ENCODE peak calls at places on chromosome 5, in five cellular contexts. U is RWPE1, K is fibroblast of pulmonary artery, A is uterus, Z is GM20000. E is an unnamed sample.

GRCh38 chr5:146342882-146343865 is 4.5 kb downstream of the POU4F3 start:
- DNase-seq in A (no peak), U (no peak), K (no peak), Z (no peak), E (no peak)

GRCh38 chr5:178651046-178651810 is 24.4 kb upstream of the CLK4 start:
- DNase-seq in A (no peak), K (peak), U (peak), Z (no peak), E (no peak)

GRCh38 chr5:158746979-158747378 is 352.7 kb downstream of the EBF1 start:
- DNase-seq in A (no peak), Z (no peak), U (no peak), K (no peak), E (no peak)

GRCh38 chr5:120872292-120872691 is 408.2 kb downstream of the PRR16 start:
- DNase-seq in U (no peak), A (no peak), K (no peak), Z (no peak), E (no peak)

GRCh38 chr5:52684056-52684455 is 103.7 kb upstream of the ITGA1 start:
- DNase-seq in K (no peak), A (no peak), Z (no peak), U (no peak), E (no peak)

GRCh38 chr5:77892061-77893010 is 116.2 kb upstream of the TBCA start:
- DNase-seq in U (no peak), A (no peak), K (no peak), Z (no peak), E (no peak)

GRCh38 chr5:90558344-90559192 is at the start of gene ADGRV1:
- DNase-seq in U (peak), Z (peak), K (peak), A (peak), E (no peak)

GRCh38 chr5:127029513-127030258 is 672 bp downstream of the MARCHF3 start:
- DNase-seq in Z (peak), K (peak), U (peak), A (peak), E (peak)

GRCh38 chr5:109470263-109470662 is 60.5 kb upstream of the PJA2 start:
- DNase-seq in Z (no peak), A (no peak), U (no peak), K (no peak), E (no peak)

GRCh38 chr5:151162794-151163193 is 5.2 kb upstream of the ANXA6 start:
- DNase-seq in A (no peak), K (no peak), U (no peak), Z (no peak), E (no peak)

GRCh38 chr5:109656829-109657228 is 32.9 kb upstream of the MAN2A1 start:
- DNase-seq in U (peak), A (no peak), Z (no peak), K (peak), E (peak)

GRCh38 chr5:110086658-110087388 is 397.1 kb downstream of the MAN2A1 start:
- DNase-seq in K (peak), A (peak), U (peak), Z (no peak), E (no peak)

GRCh38 chr5:173733065-173733824 is 116.8 kb upstream of the BOD1 start:
- DNase-seq in U (no peak), A (no peak), K (no peak), Z (no peak), E (no peak)

GRCh38 chr5:68261174-68262021 is 45.8 kb downstream of the PIK3R1 start:
- DNase-seq in A (no peak), Z (no peak), K (peak), U (no peak), E (no peak)

GRCh38 chr5:72815580-72816296 is 723 bp upstream of the TNPO1 start:
- DNase-seq in A (no peak), U (peak), K (peak), Z (no peak), E (no peak)

GRCh38 chr5:66247176-66247960 is 103.3 kb downstream of the SREK1 start:
- DNase-seq in U (peak), K (peak), A (no peak), Z (no peak), E (no peak)

GRCh38 chr5:74516217-74516636 is 124.3 kb downstream of the ENC1 start:
- DNase-seq in K (no peak), U (no peak), Z (no peak), A (no peak), E (no peak)

GRCh38 chr5:80414113-80414512 is 6.2 kb downstream of the ZFYVE16 start:
- DNase-seq in K (peak), Z (no peak), U (no peak), A (no peak), E (no peak)

GRCh38 chr5:6837519-6838110 is 124.4 kb downstream of the TENT4A start:
- DNase-seq in A (no peak), Z (peak), U (no peak), K (no peak), E (no peak)

GRCh38 chr5:179379321-179379890 is 34.1 kb upstream of the ADAMTS2 start:
- DNase-seq in K (no peak), Z (no peak), A (no peak), U (no peak), E (no peak)

GRCh38 chr5:127419858-127420257 is 97.6 kb upstream of the PRRC1 start:
- DNase-seq in U (no peak), A (no peak), K (no peak), Z (no peak), E (no peak)

GRCh38 chr5:75567710-75568109 is 43.5 kb upstream of the ANKDD1B start:
- DNase-seq in U (peak), K (peak), A (no peak), Z (peak), E (no peak)

GRCh38 chr5:68182534-68182933 is 33.0 kb upstream of the PIK3R1 start:
- DNase-seq in U (no peak), Z (no peak), K (no peak), A (no peak), E (no peak)

GRCh38 chr5:39371367-39371635 is 7.0 kb upstream of the C9 start:
- DNase-seq in Z (no peak), A (no peak), K (no peak), U (no peak), E (no peak)

GRCh38 chr5:174736351-174736721 is 12.0 kb downstream of the MSX2 start:
- DNase-seq in A (no peak), K (peak), Z (no peak), U (no peak), E (no peak)

GRCh38 chr5:171893290-171893890 is 107.8 kb downstream of the SMIM23 start:
- DNase-seq in U (no peak), A (no peak), K (peak), Z (no peak), E (no peak)

GRCh38 chr5:5356765-5357164 is 65.7 kb upstream of the ICE1 start:
- DNase-seq in U (no peak), A (no peak), Z (no peak), K (no peak), E (no peak)

DNA sequence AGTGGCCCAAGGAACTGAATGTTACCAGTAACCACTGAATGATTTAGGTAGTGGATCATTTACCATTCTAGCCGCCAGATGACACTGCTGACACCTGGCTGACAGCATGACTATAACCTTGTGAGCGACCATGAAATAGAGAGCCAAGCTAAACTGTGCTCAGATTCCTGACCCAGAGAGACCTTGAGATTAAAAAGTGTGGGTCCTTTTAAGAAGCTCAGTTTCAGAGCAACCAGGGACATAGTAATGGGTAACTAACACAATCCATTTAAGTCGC is 566.0 kb downstream of the EFNA5 start:
- DNase-seq in K (peak), A (no peak), Z (no peak), U (peak), E (no peak)
- TF ChIP-seq CTCF in K (peak), A (no peak), Z (no peak), U (peak), E (no peak)

GRCh38 chr5:140328036-140328764 is 18.2 kb downstream of the HBEGF start:
- DNase-seq in Z (no peak), U (no peak), A (no peak), K (no peak), E (no peak)

GRCh38 chr5:140327589-140327988 is 18.8 kb downstream of the HBEGF start:
- DNase-seq in Z (no peak), U (no peak), K (peak), A (no peak), E (no peak)

GRCh38 chr5:140325486-140325885 is 20.9 kb downstream of the HBEGF start:
- DNase-seq in A (no peak), Z (no peak), K (no peak), U (no peak), E (no peak)

GRCh38 chr5:140331638-140332037 is 14.8 kb downstream of the HBEGF start:
- DNase-seq in K (no peak), A (no peak), U (no peak), Z (no peak), E (no peak)

DNA sequence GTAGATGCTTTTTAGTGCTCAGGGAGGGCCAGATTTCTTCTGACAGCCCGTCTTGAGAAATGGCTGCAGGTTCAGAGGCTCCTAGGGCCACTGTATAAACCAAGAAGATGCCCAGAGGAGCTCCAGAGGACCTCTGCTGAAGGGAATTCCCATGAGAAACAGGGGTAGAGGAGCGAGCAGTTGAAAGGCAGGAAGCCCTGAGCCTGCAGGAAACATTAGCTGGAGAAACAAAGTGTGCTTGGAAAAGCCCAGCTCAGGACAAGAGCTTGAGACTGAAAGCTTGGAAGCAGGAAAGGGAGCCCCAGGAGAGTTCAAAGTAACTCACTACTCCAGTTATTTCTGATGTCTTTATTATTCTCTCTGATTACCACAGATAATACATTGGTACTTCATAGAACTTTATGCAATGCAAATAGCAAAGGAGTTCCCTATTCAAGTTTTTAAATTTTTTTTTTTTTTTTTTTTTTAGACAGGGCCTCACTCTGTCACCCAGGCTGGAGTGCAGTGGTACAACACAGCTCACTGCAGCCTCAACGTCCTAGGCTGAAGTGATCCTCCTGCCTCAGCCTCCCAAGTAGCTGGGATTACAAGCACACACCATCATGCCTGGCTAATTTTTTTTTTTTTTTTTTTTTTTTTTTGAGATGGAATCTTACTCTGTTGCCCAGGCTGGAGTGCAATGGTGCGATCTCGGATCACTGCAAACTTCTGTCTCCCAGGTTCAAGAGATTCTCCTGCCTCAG is 16.5 kb downstream of the HBEGF start:
- DNase-seq in Z (no peak), A (no peak), U (no peak), K (peak), E (no peak)
- TF ChIP-seq CTCF in Z (no peak), A (no peak), U (no peak), K (no peak), E (no peak)

DNA sequence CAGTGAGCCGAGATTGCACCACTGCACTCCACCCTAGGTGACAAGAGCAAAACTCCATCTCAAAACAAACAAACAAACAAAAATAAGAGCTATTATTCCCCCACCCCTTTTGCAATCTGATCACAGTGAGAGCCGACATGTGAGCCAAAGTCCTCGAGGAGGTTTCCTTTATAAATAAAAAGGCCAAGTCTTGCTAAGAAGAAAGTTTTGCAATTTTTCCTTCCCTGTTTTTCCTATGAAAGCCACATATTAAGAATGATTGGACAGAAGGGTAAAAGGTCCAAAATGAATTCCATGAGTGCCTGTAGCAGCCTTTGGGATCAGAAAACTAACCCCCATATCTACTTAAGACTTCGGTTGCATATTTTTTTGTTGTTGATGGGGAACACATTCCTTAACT is 179.7 kb downstream of the TSSK1B start:
- DNase-seq in Z (no peak), U (no peak), A (no peak), K (no peak), E (no peak)
- TF ChIP-seq CTCF in Z (no peak), U (no peak), A (no peak), K (no peak), E (no peak)

DNA sequence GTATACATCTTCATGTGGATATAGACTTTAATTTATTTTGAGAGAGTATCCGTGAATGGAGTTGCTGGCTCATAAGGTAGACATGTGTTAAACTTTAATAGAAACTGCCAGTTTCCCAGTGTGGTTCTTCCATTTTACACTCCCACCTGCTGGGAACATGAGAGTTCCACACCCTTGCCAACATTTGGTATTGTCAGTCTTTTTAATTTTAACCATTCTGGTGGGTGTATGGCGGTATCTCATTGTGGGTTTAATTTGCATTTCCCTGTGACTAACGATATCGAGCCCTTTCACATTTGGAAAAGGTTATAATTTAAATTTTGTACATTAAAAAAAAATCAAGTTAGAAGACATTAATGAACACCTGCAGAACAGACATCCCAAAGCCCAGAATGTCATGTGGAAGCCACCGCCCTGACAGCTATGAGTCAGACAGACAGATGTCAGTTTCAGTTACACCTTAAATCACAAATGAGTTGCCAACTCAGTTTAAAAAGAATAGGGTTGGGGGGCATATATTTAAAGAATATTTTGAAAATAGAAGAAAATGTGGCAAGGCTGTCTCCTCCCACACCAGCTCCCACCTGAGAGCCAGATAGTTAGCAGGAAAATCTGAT is 36.9 kb downstream of the ANKRD33B start:
- DNase-seq in Z (no peak), U (peak), K (no peak), A (no peak), E (no peak)
- TF ChIP-seq CTCF in Z (no peak), U (no peak), K (no peak), A (no peak), E (no peak)

DNA sequence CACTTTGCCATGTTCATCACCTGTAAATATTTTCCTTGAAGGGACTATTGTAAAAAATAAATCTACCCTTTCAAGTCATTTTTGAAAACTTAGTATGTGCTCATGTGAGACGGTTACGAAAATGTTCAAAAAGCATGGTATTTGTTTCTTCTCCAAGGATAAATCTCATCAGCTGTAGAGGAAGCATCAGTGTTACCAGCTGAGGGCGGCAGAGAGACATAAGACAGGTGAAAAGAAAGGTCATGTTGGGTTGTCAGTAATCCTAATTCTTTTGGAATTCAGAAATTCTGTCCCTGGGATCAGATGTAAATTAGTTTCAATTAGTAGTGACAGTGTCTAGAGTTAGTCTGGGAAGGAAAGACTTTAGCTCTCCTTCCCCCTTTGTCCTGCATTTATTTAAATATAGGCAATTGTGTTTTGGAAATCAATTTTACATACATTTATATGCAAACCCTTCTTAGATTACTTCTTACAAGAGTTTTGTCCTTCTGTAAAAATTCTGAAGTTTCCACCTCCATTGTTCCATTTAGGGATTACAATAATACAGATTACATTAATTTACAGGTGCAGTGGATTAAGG is 791.9 kb upstream of the CDH6 start:
- DNase-seq in K (peak), A (no peak), Z (no peak), U (peak), E (no peak)
- TF ChIP-seq CTCF in K (peak), A (no peak), Z (no peak), U (peak), E (no peak)

GRCh38 chr5:137201876-137202275 is 297.2 kb downstream of the SPOCK1 start:
- DNase-seq in A (peak), K (peak), Z (no peak), U (no peak), E (peak)

GRCh38 chr5:137199201-137199600 is 299.9 kb downstream of the SPOCK1 start:
- DNase-seq in A (no peak), Z (no peak), U (no peak), K (no peak), E (no peak)

GRCh38 chr5:137200906-137201305 is 298.2 kb downstream of the SPOCK1 start:
- DNase-seq in Z (no peak), A (no peak), K (no peak), U (no peak), E (no peak)

GRCh38 chr5:137203011-137203632 is 296.0 kb downstream of the SPOCK1 start:
- DNase-seq in A (no peak), Z (no peak), K (no peak), U (no peak), E (no peak)

DNA sequence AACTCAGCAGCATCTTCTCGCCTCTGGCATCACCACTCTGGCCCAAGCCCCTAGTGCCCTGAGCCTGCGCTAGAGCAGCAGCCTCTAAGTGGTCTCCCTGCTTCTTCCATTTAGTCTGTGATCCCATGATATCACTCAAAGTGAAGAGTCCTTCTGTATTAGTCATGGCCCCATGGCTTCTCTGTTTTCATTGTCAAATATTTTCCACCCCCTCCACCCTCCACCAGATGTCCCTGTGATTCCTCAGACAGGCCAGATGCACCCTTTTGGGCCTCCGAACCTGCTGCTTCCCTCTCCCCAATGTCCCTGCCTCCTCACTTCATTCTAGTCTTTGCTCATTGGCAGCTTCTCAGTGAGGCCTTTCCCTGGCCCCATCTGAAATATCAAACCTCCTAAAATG is 299.2 kb downstream of the SPOCK1 start:
- DNase-seq in Z (no peak), U (peak), A (no peak), K (peak), E (no peak)
- TF ChIP-seq CTCF in Z (no peak), U (no peak), A (no peak), K (no peak), E (peak)

DNA sequence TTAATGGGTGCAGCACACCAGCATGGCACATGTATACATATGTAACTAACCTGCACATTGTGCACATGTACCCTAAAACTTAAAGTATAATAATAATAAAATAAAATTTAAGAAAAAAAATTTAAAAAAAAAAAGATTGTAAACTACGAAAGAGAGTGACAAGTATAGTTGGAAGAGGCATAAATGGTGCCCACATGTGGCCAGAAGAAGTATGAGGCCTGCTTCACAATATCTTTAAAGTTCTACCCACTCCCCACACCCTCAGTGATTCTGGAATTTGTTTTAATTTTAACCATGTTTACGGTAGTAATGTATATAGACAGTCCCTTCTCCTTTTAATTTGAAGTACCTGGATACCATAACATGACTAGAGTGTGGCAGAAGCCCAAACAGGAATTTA is 172.7 kb downstream of the CHSY3 start:
- DNase-seq in Z (no peak), A (no peak), K (no peak), U (no peak), E (no peak)
- TF ChIP-seq CTCF in Z (no peak), A (no peak), K (peak), U (no peak), E (no peak)

GRCh38 chr5:58481828-58482227 is 9.4 kb upstream of the GAPT start:
- DNase-seq in K (no peak), A (no peak), U (no peak), Z (no peak), E (no peak)

GRCh38 chr5:58481066-58481676 is 10.1 kb upstream of the GAPT start:
- DNase-seq in U (no peak), K (no peak), Z (no peak), A (no peak), E (no peak)

GRCh38 chr5:58475404-58475803 is 15.5 kb upstream of the PLK2 start:
- DNase-seq in Z (no peak), A (no peak), U (no peak), K (no peak), E (no peak)

GRCh38 chr5:58482536-58482935 is 8.7 kb upstream of the GAPT start:
- DNase-seq in Z (no peak), A (no peak), K (no peak), U (no peak), E (no peak)

GRCh38 chr5:58477760-58478159 is 13.5 kb upstream of the GAPT start:
- DNase-seq in A (no peak), U (no peak), Z (no peak), K (peak), E (no peak)
- TF ChIP-seq CTCF in A (no peak), U (no peak), Z (no peak), K (peak), E (no peak)

GRCh38 chr5:144414232-144414631 is 243.6 kb downstream of the KCTD16 start:
- DNase-seq in A (no peak), K (no peak), Z (no peak), U (no peak), E (no peak)
- TF ChIP-seq CTCF in A (no peak), K (no peak), Z (no peak), U (no peak), E (no peak)

GRCh38 chr5:37248970-37249819 is at the start of gene CPLANE1:
- DNase-seq in A (peak), Z (peak), U (peak), K (peak), E (peak)
- TF ChIP-seq CTCF in A (no peak), Z (no peak), U (peak), K (no peak), E (no peak)